ENCODE peak calls at places on chromosomes 5 and 9, in nine cellular contexts. T is CD4-positive, alpha-beta memory T cell; Y is ovary; Z is tibial artery; S is osteoblast; W is prostate gland; R is psoas muscle; L is neural progenitor cell; J is spleen. H is an unnamed sample.

GRCh38 chr5:28234356-28234968 is 1196.1 kb upstream of the CDH9 start:
- DNase-seq in W (no peak), T (no peak), R (no peak), J (no peak), Z (no peak), Y (no peak), L (no peak), S (no peak), H (no peak)

GRCh38 chr5:145493435-145493834 is 341.7 kb downstream of the PRELID2 start:
- DNase-seq in S (no peak), L (no peak), R (no peak), T (no peak), W (no peak), J (no peak), Z (no peak), Y (no peak), H (no peak)

GRCh38 chr9:21317956-21318923 is 13.1 kb upstream of the IFNA5 start:
- DNase-seq in L (peak; percentile 62), S (no peak), R (no peak), J (no peak), Z (no peak), Y (peak; percentile 35), T (peak; percentile 33), W (peak; percentile 45), H (peak; percentile 41)

GRCh38 chr5:139951296-139951924 is 91.7 kb downstream of the NRG2 start:
- DNase-seq in W (no peak), S (no peak), J (no peak), L (no peak), T (no peak), Y (no peak), Z (no peak), R (peak; percentile 56), H (no peak)

GRCh38 chr5:37787742-37788141 is 52.1 kb downstream of the GDNF start:
- DNase-seq in Z (no peak), T (no peak), W (no peak), S (no peak), R (no peak), J (no peak), Y (no peak), L (no peak), H (no peak)

GRCh38 chr9:93200989-93201339 is 17.0 kb downstream of the WNK2 start:
- DNase-seq in R (no peak), W (no peak), Y (no peak), Z (no peak), L (no peak), J (no peak), T (no peak), S (peak; percentile 68), H (no peak)

GRCh38 chr5:6478793-6479192 is 30.1 kb downstream of the UBE2QL1 start:
- DNase-seq in R (no peak), Y (no peak), L (no peak), Z (no peak), W (no peak), J (no peak), S (no peak), T (no peak), H (no peak)

GRCh38 chr9:124482431-124483031 is 24.7 kb downstream of the NR5A1 start:
- DNase-seq in Z (no peak), R (no peak), J (no peak), T (no peak), S (no peak), Y (no peak), W (no peak), L (peak; percentile 58), H (no peak)

GRCh38 chr5:43019615-43020293 is 20.4 kb downstream of the ANXA2R start:
- DNase-seq in Z (no peak), R (peak; percentile 61), T (peak; percentile 94), J (peak; percentile 93), Y (peak; percentile 44), W (peak; percentile 86), L (peak; percentile 89), S (peak; percentile 83), H (peak; percentile 62)

GRCh38 chr9:78363221-78363620 is 66.3 kb downstream of the PSAT1 start:
- DNase-seq in L (no peak), R (no peak), Z (no peak), Y (no peak), J (no peak), T (no peak), S (peak; percentile 89), W (peak; percentile 28), H (no peak)

GRCh38 chr5:165370772-165371171 is 1865.4 kb downstream of the MAT2B start:
- DNase-seq in T (no peak), Y (no peak), S (no peak), R (no peak), J (no peak), W (no peak), Z (no peak), L (no peak), H (no peak)

GRCh38 chr9:16964228-16964627 is 93.8 kb upstream of the BNC2 start:
- DNase-seq in L (no peak), W (no peak), Y (no peak), S (peak; percentile 95), J (no peak), Z (no peak), T (no peak), R (no peak), H (no peak)

GRCh38 chr5:145076040-145076439 is 759.1 kb downstream of the PRELID2 start:
- DNase-seq in Y (no peak), T (no peak), L (no peak), S (no peak), Z (no peak), W (no peak), R (no peak), J (no peak), H (no peak)

GRCh38 chr9:134545213-134546211 is 96.1 kb upstream of the COL5A1 start:
- DNase-seq in T (no peak), Z (peak; percentile 59), S (peak; percentile 98), W (no peak), R (no peak), L (no peak), Y (no peak), J (peak; percentile 38), H (no peak)
- H3K27me3 ChIP-seq in T (no peaks in the 10 kb centered on the region), Z (no peaks in the 10 kb centered on the region), S (no peaks in the 10 kb centered on the region), W (no peaks in the 10 kb centered on the region), R (peaks cover 7% of the 10 kb centered on the region), L (no peaks in the 10 kb centered on the region), Y (no peaks in the 10 kb centered on the region), J (no peaks in the 10 kb centered on the region), H (no peaks in the 10 kb centered on the region)

DNA sequence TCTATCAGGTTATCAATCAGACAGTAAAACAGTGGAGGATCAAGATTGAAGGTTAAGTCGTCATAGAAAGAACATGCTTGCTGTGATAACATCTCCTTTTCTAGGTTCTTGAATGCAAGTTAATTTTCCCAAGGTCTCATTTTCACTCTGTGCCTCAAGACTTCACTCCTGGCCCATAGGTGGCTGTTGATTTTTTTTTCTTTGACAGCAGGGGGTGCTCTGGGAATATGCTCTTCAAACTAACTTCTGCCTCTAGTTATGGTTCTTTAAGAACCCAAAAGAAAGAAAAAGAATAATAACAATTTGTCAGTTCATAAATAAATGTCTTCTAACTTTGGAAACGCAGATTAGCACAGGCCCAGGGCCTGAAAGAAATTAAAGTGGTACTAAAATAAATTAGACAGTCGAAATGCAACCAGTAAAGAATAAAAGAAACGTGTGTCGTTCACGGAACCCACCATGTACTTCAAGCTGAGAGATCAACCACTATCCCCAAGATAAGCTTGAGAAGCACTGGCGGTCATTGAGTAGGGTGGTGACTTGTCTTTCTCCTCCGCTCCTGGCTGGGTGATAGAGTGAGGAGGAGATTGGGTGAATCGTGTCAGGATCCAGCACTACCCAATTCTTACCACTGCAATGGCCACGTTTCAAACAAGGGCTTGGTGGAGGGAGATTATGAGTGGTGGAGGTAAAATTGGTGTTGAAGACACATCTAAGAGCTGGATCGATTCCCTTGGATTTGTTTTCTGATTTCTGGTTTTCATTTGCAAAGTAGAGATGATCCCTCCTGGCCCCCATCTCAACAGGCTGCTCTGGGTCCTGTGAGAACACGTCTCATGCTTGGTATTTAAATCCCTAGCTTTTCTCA is 93.4 kb upstream of the IRX4 start:
- DNase-seq in Z (no peak), S (no peak), W (no peak), J (no peak), T (no peak), L (no peak), Y (no peak), R (no peak), H (no peak)
- H3K27me3 ChIP-seq in Z (no peaks in the 10 kb centered on the region), S (no peaks in the 10 kb centered on the region), W (no peaks in the 10 kb centered on the region), J (no peaks in the 10 kb centered on the region), T (no peaks in the 10 kb centered on the region), L (peaks cover 12% of the 10 kb centered on the region), Y (no peaks in the 10 kb centered on the region), R (peaks cover 5% of the 10 kb centered on the region), H (no peaks in the 10 kb centered on the region)

GRCh38 chr5:59366784-59367183 is 526.7 kb downstream of the PDE4D start:
- DNase-seq in T (no peak), Y (no peak), J (no peak), L (no peak), R (no peak), S (no peak), W (no peak), Z (no peak), H (no peak)
- H3K27me3 ChIP-seq in T (no peaks in the 10 kb centered on the region), Y (peaks cover 2% of the 10 kb centered on the region), J (no peaks in the 10 kb centered on the region), L (no peaks in the 10 kb centered on the region), R (no peaks in the 10 kb centered on the region), S (peaks cover 8% of the 10 kb centered on the region), W (no peaks in the 10 kb centered on the region), Z (no peaks in the 10 kb centered on the region), H (no peaks in the 10 kb centered on the region)

DNA sequence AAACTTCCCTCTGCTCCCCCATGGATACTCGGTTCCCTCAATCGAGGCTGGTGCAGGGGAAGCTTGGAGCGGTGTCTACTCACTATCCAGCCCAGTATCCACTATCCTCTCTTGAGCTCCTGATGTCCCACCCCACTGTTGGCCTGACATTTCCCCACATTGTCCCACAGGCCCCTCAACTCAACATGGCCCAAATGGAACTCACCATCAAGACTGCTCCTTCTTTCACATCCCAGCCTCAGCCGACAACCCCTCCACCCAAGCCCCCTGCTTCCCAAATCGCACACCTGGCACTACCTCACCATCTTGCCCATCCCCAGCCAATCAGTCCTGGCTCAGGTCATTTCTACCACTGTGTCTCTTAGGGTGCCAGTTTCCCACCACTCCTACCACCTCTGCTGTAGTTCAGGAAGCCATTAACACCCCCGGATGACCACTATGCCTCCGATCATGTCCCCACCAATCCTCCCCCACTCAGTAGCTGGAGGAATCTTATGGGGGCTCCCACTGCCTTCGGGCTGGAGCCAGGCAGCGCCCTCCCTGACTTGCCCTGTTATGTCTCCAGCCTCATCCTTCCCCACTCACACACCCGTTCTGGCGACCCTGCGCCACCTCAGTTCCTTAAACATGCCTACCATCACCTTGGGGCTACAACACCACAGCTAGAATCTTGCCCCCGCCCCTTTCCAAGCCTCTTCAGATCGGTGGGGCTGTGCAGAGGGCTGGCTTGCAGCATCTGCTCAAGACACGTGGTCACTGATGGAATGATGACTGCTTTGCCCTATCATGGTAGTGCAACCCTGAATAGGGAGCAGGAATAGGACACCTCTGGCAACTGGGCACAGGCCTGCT is 273.6 kb downstream of the FSTL4 start:
- DNase-seq in L (no peak), S (no peak), Y (no peak), Z (peak; percentile 40), T (no peak), R (no peak), J (peak; percentile 44), W (no peak), H (no peak)
- H3K27me3 ChIP-seq in L (no peaks in the 10 kb centered on the region), S (no peaks in the 10 kb centered on the region), Y (no peaks in the 10 kb centered on the region), Z (no peaks in the 10 kb centered on the region), T (no peaks in the 10 kb centered on the region), R (peaks cover 1% of the 10 kb centered on the region), J (no peaks in the 10 kb centered on the region), W (no peaks in the 10 kb centered on the region), H (no peaks in the 10 kb centered on the region)

H was measured in body of pancreas.